ENCODE peak calls at places on chromosome 10, in seven cellular contexts. U is tibial nerve, V is PC-3, L is adrenal gland, C is AG04450, B is ascending aorta, D is PC-9. A is an unnamed sample.
A peak's percentile ranks its signal among the peaks of the same experiment; 100 is the strongest.

GRCh38 chr10:72228318-72228751 is 12.3 kb upstream of the ASCC1 start:
- DNase-seq in V (no peak), D (no peak), U (no peak), L (no peak), C (no peak), B (no peak), A (no peak)

GRCh38 chr10:45008524-45009161 is 7.9 kb downstream of the ZNF22 start:
- DNase-seq in B (no peak), U (peak; percentile 71), C (peak; percentile 61), D (peak; percentile 84), V (peak; percentile 96), L (peak; percentile 71), A (peak; percentile 81)

GRCh38 chr10:49114718-49115014 is 656 bp downstream of the VSTM4 start:
- DNase-seq in C (no peak), D (no peak), V (no peak), L (peak; percentile 70), U (no peak), B (no peak), A (no peak)

GRCh38 chr10:48496831-48497792 is 107.8 kb downstream of the ARHGAP22 start:
- DNase-seq in D (no peak), L (peak; percentile 40), V (peak; percentile 83), U (no peak), B (no peak), C (peak; percentile 47), A (no peak)

GRCh38 chr10:33165911-33166310 is 168.6 kb downstream of the NRP1 start:
- DNase-seq in B (no peak), U (no peak), L (no peak), D (no peak), V (no peak), C (no peak), A (no peak)

GRCh38 chr10:62019685-62020361 is 118.3 kb downstream of the ARID5B start:
- DNase-seq in U (no peak), D (no peak), L (no peak), B (no peak), C (no peak), V (no peak), A (no peak)

GRCh38 chr10:132383751-132384181 is 13.2 kb upstream of the PWWP2B start:
- DNase-seq in D (no peak), V (no peak), L (no peak), U (no peak), C (no peak), B (no peak), A (no peak)

GRCh38 chr10:62627985-62628384 is 176.5 kb upstream of the ADO start:
- DNase-seq in V (peak; percentile 87), C (no peak), B (no peak), L (no peak), D (no peak), U (no peak), A (no peak)

GRCh38 chr10:24791129-24791733 is 67.5 kb upstream of the ARHGAP21 start:
- DNase-seq in D (no peak), B (no peak), V (no peak), L (peak; percentile 56), U (no peak), C (no peak), A (no peak)

GRCh38 chr10:45280113-45280512 is 35.3 kb downstream of the OR13A1 start:
- DNase-seq in D (no peak), B (no peak), U (no peak), L (no peak), V (no peak), C (no peak), A (no peak)

GRCh38 chr10:127013696-127014095 is 108.5 kb downstream of the DOCK1 start:
- DNase-seq in L (no peak), V (peak; percentile 61), B (no peak), U (no peak), C (no peak), D (peak; percentile 92), A (no peak)

GRCh38 chr10:79084972-79085597 is 16.3 kb downstream of the ZMIZ1 start:
- DNase-seq in L (no peak), C (no peak), V (no peak), B (no peak), U (no peak), D (no peak), A (no peak)

GRCh38 chr10:130395248-130395936 is 259.2 kb downstream of the GLRX3 start:
- DNase-seq in B (no peak), C (no peak), L (no peak), D (no peak), V (no peak), U (no peak), A (no peak)

GRCh38 chr10:130392031-130392430 is 255.8 kb downstream of the GLRX3 start:
- DNase-seq in B (no peak), C (no peak), D (no peak), L (peak; percentile 15), U (no peak), V (no peak), A (no peak)

GRCh38 chr10:130396044-130396443 is 259.9 kb downstream of the GLRX3 start:
- DNase-seq in L (no peak), V (no peak), U (no peak), C (no peak), B (no peak), D (no peak), A (no peak)

GRCh38 chr10:130393342-130393741 is 257.2 kb downstream of the GLRX3 start:
- DNase-seq in D (no peak), V (no peak), B (no peak), L (no peak), U (no peak), C (no peak), A (no peak)

DNA sequence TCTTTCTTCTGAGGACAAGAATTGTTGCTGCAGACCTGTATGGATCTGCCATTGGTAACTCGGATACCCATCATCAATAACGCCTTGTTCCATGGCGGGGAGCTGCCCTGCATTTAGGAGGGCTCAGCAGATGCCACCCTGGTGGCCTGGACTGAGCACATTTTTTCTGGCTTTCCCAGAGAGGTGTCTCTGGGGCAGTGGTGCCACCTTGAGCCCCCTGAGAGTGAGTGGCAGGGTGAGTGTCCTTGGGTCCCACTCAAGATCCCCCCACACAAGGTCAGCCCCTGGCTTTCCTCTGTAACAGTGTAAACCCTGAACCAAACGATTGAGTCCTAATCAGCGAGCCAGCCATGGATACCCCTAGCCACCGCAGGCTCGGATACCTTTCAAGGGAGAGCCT is 258.6 kb downstream of the GLRX3 start:
- DNase-seq in U (no peak), B (no peak), V (no peak), D (no peak), C (no peak), L (no peak), A (no peak)
- H3K9me3 ChIP-seq in U (no peaks in the 10 kb centered on the region), B (peaks cover 11% of the 10 kb centered on the region), V (no peaks in the 10 kb centered on the region), D (no peaks in the 10 kb centered on the region), C (peaks cover 80% of the 10 kb centered on the region), L (no peaks in the 10 kb centered on the region), A (no peaks in the 10 kb centered on the region)

GRCh38 chr10:21499910-21500577 is 25.4 kb downstream of the SKIDA1 start:
- DNase-seq in D (no peak), V (no peak), L (no peak), C (no peak), B (no peak), U (no peak), A (no peak)
- TF ChIP-seq CTCF in D (no peak), V (no peak), L (no peak), C (no peak), B (no peak), U (no peak), A (no peak)

GRCh38 chr10:58473966-58474365 is 38.7 kb upstream of the BICC1 start:
- DNase-seq in C (no peak), L (no peak), V (peak; percentile 38), D (no peak), B (no peak), U (no peak), A (no peak)

GRCh38 chr10:58465641-58466040 is 47.0 kb upstream of the BICC1 start:
- DNase-seq in C (no peak), D (no peak), U (no peak), B (no peak), V (peak; percentile 23), L (no peak), A (no peak)

GRCh38 chr10:58462863-58463507 is 49.7 kb upstream of the BICC1 start:
- DNase-seq in U (no peak), L (no peak), D (no peak), B (no peak), V (no peak), C (no peak), A (no peak)

GRCh38 chr10:58464956-58465355 is 47.7 kb upstream of the BICC1 start:
- DNase-seq in B (no peak), V (no peak), L (no peak), D (no peak), C (no peak), U (no peak), A (no peak)

GRCh38 chr10:58467931-58468635 is 44.6 kb upstream of the BICC1 start:
- DNase-seq in D (no peak), C (no peak), B (no peak), L (no peak), V (peak; percentile 50), U (no peak), A (no peak)
- H3K9me3 ChIP-seq in D (no peaks in the 10 kb centered on the region), C (no peaks in the 10 kb centered on the region), B (no peaks in the 10 kb centered on the region), L (no peaks in the 10 kb centered on the region), V (no peaks in the 10 kb centered on the region), U (no peaks in the 10 kb centered on the region), A (no peaks in the 10 kb centered on the region)

GRCh38 chr10:93034426-93034825 is 26.2 kb upstream of the CYP26C1 start:
- DNase-seq in B (no peak), V (no peak), D (no peak), L (no peak), C (no peak), U (no peak), A (no peak)

GRCh38 chr10:93039110-93039509 is 21.5 kb upstream of the CYP26C1 start:
- DNase-seq in D (no peak), V (no peak), C (no peak), B (no peak), U (no peak), L (no peak), A (no peak)

DNA sequence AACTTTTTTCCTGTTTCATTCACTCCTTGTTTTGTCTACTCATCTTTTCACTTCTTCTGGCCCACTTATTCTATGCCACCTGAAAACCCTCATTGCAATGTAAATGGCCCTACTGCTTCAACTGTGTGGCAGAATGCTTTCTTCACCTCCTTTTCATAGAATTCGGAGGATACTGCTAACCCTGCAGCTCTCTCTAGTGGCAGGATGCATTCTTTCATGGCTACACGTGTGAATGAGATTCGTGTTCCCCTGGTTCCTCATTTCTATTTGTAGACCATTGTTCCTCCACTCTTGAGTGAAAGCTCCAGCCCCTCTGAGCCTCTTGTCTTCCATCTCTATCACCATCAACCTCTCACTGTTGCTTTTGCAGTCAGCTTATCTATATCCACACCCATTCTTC is 20.9 kb upstream of the CYP26C1 start:
- DNase-seq in C (no peak), B (no peak), U (no peak), D (no peak), L (no peak), V (peak; percentile 59), A (peak; percentile 69)
- TF ChIP-seq CTCF in C (peak; percentile 70), B (peak; percentile 40), U (no peak), D (peak; percentile 24), L (peak; percentile 53), V (peak; percentile 64), A (peak; percentile 76)

GRCh38 chr10:36621346-36621745 is 504.1 kb upstream of the ANKRD30A start:
- DNase-seq in L (no peak), V (peak; percentile 81), B (no peak), D (no peak), U (no peak), C (no peak), A (no peak)
- H3K9me3 ChIP-seq in L (no peaks in the 10 kb centered on the region), V (no peaks in the 10 kb centered on the region), B (no peaks in the 10 kb centered on the region), D (no peaks in the 10 kb centered on the region), U (no peaks in the 10 kb centered on the region), C (peaks cover 3% of the 10 kb centered on the region), A (no peaks in the 10 kb centered on the region)

A was measured in MM.1S.